ENCODE peak calls at places on chromosomes 7 and 10, in six cellular contexts. U, F, R, E, J and Y are unnamed samples.

GRCh38 chr7:137084607-137085380 is 216.3 kb downstream of the CHRM2 start:
- DNase-seq in R (no peak), E (no peak), F (no peak), U (no peak), J (no peak), Y (no peak)

GRCh38 chr10:132574783-132575319 is 37.3 kb downstream of the INPP5A start:
- DNase-seq in E (no peak), J (no peak), R (no peak), U (no peak), F (peak; percentile 54), Y (no peak)

GRCh38 chr7:1301812-1302310 is 69.2 kb downstream of the UNCX start:
- DNase-seq in F (no peak), J (peak; percentile 61), R (peak; percentile 8), E (no peak), U (no peak), Y (no peak)

GRCh38 chr7:41940760-41941343 is 238.0 kb upstream of the INHBA start:
- DNase-seq in R (peak; percentile 67), U (peak; percentile 22), E (no peak), J (no peak), F (peak; percentile 69), Y (peak; percentile 51)

GRCh38 chr10:86962136-86962980 is 4.0 kb downstream of the SNCG start:
- DNase-seq in E (no peak), J (no peak), R (no peak), U (no peak), F (no peak), Y (no peak)

GRCh38 chr10:127013251-127013656 is 108.0 kb downstream of the DOCK1 start:
- DNase-seq in R (no peak), E (no peak), J (no peak), F (no peak), U (no peak), Y (no peak)

GRCh38 chr10:86064931-86065662 is 301.5 kb downstream of the GRID1 start:
- DNase-seq in J (no peak), R (no peak), F (no peak), U (no peak), E (no peak), Y (no peak)

GRCh38 chr7:42550706-42551470 is 313.9 kb upstream of the GLI3 start:
- DNase-seq in U (no peak), E (no peak), F (no peak), R (no peak), J (no peak), Y (no peak)

GRCh38 chr10:9268176-9268575 is 1213.7 kb downstream of the GATA3 start:
- DNase-seq in E (no peak), J (no peak), U (no peak), F (no peak), R (no peak), Y (no peak)

GRCh38 chr7:100369105-100369504 is 4.2 kb upstream of the PILRA start:
- DNase-seq in R (no peak), E (no peak), J (peak; percentile 92), U (no peak), F (no peak), Y (peak; percentile 71)

GRCh38 chr7:120783721-120784120 is 74.2 kb downstream of the TSPAN12 start:
- DNase-seq in U (no peak), F (no peak), J (no peak), R (no peak), E (no peak), Y (no peak)

GRCh38 chr10:389391-389790 is 254.1 kb downstream of the ZMYND11 start:
- DNase-seq in F (no peak), R (no peak), U (no peak), E (no peak), J (no peak), Y (no peak)

GRCh38 chr7:97307521-97308108 is 190.1 kb downstream of the SDHAF3 start:
- DNase-seq in U (no peak), E (no peak), F (no peak), R (no peak), J (no peak), Y (no peak)

GRCh38 chr10:58282615-58283014 is 13.7 kb downstream of the CISD1 start:
- DNase-seq in R (no peak), E (no peak), U (no peak), J (no peak), F (no peak), Y (no peak)

GRCh38 chr10:6465854-6466524 is 114.1 kb downstream of the PRKCQ start:
- DNase-seq in F (no peak), U (no peak), E (no peak), R (no peak), J (no peak), Y (no peak)

GRCh38 chr7:117349545-117349944 is 26.7 kb upstream of the WNT2 start:
- DNase-seq in R (no peak), U (no peak), E (no peak), F (no peak), J (no peak), Y (no peak)

GRCh38 chr7:16644987-16645592 is 464 bp downstream of the ANKMY2 start:
- DNase-seq in E (no peak), J (peak; percentile 81), R (peak; percentile 50), U (no peak), F (no peak), Y (peak; percentile 72)

GRCh38 chr7:120278773-120279172 is 5.8 kb downstream of the KCND2 start:
- DNase-seq in U (no peak), J (no peak), E (no peak), F (no peak), R (no peak), Y (no peak)

GRCh38 chr7:136389933-136390332 is 412.8 kb upstream of the MTPN start:
- DNase-seq in E (no peak), J (no peak), U (no peak), F (no peak), R (no peak), Y (no peak)

GRCh38 chr10:133608855-133609254 is 17.7 kb downstream of the FRG2B start:
- DNase-seq in E (no peak), F (no peak), J (no peak), R (no peak), U (no peak), Y (no peak)

GRCh38 chr10:31704195-31704594 is 224.4 kb downstream of the ARHGAP12 start:
- DNase-seq in R (no peak), J (no peak), U (no peak), F (no peak), E (no peak), Y (peak; percentile 85)

GRCh38 chr7:445020-445419 is 74.6 kb downstream of the PDGFA start:
- DNase-seq in E (no peak), R (no peak), J (peak; percentile 58), U (no peak), F (no peak), Y (no peak)